ENCODE peak calls at places on chromosomes 3 and 15, in ten cellular contexts. T is stimulated activated CD8-positive, alpha-beta memory T cell treated with anti-CD3 and anti-CD28 coated beads, Interleukin-15, amount 100 ng/mL, for 24 hours; U is AG09309; C is NCI-H1417; Y is H1; B is NCI-H748 treated with DMSO at 0.1 percent for 48 hours; O is NCI-H2029 treated with DMSO at 0.1 percent for 48 hours; H is A549; K is neuronal stem cell; F is activated T-cell treated with anti-CD3 and anti-CD28 coated beads, Interleukin-2, amount 50 U/mL, for 72 hours. I is an unnamed sample.

GRCh38 chr3:63364909-63365308 is 86.8 kb downstream of the SYNPR start:
- DNase-seq in C (peak; percentile 45), Y (no peak), U (no peak), O (no peak), K (no peak), B (peak; percentile 12), H (peak; percentile 3), F (no peak), T (no peak), I (no peak)

GRCh38 chr3:114718897-114719208 is 425.0 kb downstream of the TIGIT start:
- DNase-seq in Y (no peak), H (no peak), K (no peak), F (no peak), C (no peak), U (no peak), O (no peak), B (no peak), T (no peak), I (no peak)

GRCh38 chr15:87722941-87723691 is 533.4 kb downstream of the NTRK3 start:
- DNase-seq in H (no peak), C (peak; percentile 86), T (no peak), O (peak; percentile 62), U (no peak), Y (no peak), K (no peak), B (no peak), F (no peak), I (no peak)

GRCh38 chr3:123447749-123448502 is 964 bp downstream of the ADCY5 start:
- DNase-seq in F (peak; percentile 74), H (no peak), O (no peak), Y (peak; percentile 87), K (peak; percentile 12), U (no peak), C (no peak), B (no peak), T (peak; percentile 30), I (peak; percentile 83)

GRCh38 chr3:111577798-111578685 is 17.1 kb downstream of the ZBED2 start:
- DNase-seq in C (peak; percentile 58), K (no peak), Y (no peak), H (peak; percentile 83), O (no peak), F (no peak), B (peak; percentile 20), T (no peak), U (peak; percentile 71), I (no peak)

GRCh38 chr3:149448331-149448831 is 26.1 kb upstream of the TM4SF4 start:
- DNase-seq in U (peak; percentile 54), T (no peak), C (no peak), O (no peak), K (no peak), B (no peak), H (no peak), F (no peak), Y (no peak), I (no peak)

GRCh38 chr3:124934577-124934976 is at the start of gene MUC13:
- DNase-seq in U (no peak), F (no peak), T (no peak), O (no peak), B (no peak), C (no peak), H (peak; percentile 14), K (no peak), Y (no peak), I (no peak)

GRCh38 chr3:86973440-86973839 is 17.5 kb downstream of the VGLL3 start:
- DNase-seq in U (no peak), F (no peak), Y (no peak), C (no peak), O (no peak), H (peak; percentile 41), T (no peak), K (no peak), B (no peak), I (no peak)

GRCh38 chr3:8424281-8424680 is 77.3 kb upstream of the LMCD1 start:
- DNase-seq in U (no peak), O (no peak), Y (no peak), H (no peak), C (no peak), T (no peak), F (no peak), K (no peak), B (no peak), I (no peak)

GRCh38 chr3:19799887-19800286 is 134.1 kb downstream of the EFHB start:
- DNase-seq in Y (no peak), K (no peak), H (no peak), T (no peak), O (no peak), B (no peak), U (no peak), C (no peak), F (no peak), I (no peak)

GRCh38 chr3:24100694-24101402 is 155.8 kb downstream of the NR1D2 start:
- DNase-seq in F (peak; percentile 2), O (no peak), C (no peak), H (peak; percentile 47), Y (no peak), B (no peak), K (no peak), T (no peak), U (no peak), I (no peak)

GRCh38 chr15:30675126-30675525 is 49.2 kb downstream of the ARHGAP11B start:
- DNase-seq in B (no peak), H (no peak), U (no peak), T (no peak), C (no peak), K (no peak), O (no peak), F (no peak), Y (no peak), I (no peak)

GRCh38 chr3:192261135-192261534 is 466.2 kb downstream of the FGF12 start:
- DNase-seq in U (no peak), B (no peak), F (no peak), C (no peak), K (no peak), O (no peak), H (no peak), Y (no peak), T (no peak), I (no peak)

GRCh38 chr3:12405432-12406272 is 78.6 kb upstream of the TSEN2 start:
- DNase-seq in H (peak; percentile 90), U (no peak), F (no peak), C (no peak), Y (no peak), O (no peak), B (no peak), K (no peak), T (no peak), I (peak; percentile 72)

GRCh38 chr3:58153371-58153770 is 57.4 kb downstream of the DNASE1L3 start:
- DNase-seq in K (no peak), O (no peak), U (no peak), B (no peak), C (no peak), Y (no peak), H (no peak), T (no peak), F (no peak), I (no peak)

GRCh38 chr3:154148541-154148940 is 27.4 kb downstream of the ARHGEF26 start:
- DNase-seq in Y (no peak), F (no peak), B (no peak), O (no peak), K (no peak), C (no peak), H (no peak), T (no peak), U (no peak), I (no peak)

GRCh38 chr3:45134758-45135521 is 11.2 kb downstream of the CDCP1 start:
- DNase-seq in T (no peak), B (no peak), F (no peak), Y (no peak), K (no peak), C (no peak), U (no peak), H (no peak), O (no peak), I (no peak)

GRCh38 chr3:160400631-160401150 is 1.2 kb downstream of the SMC4 start:
- DNase-seq in C (peak; percentile 74), B (no peak), H (no peak), K (no peak), O (no peak), T (peak; percentile 6), Y (peak; percentile 55), F (peak; percentile 44), U (no peak), I (peak; percentile 39)

GRCh38 chr3:115658337-115659181 is 35.2 kb downstream of the GAP43 start:
- DNase-seq in Y (peak; percentile 77), U (peak; percentile 34), C (peak; percentile 94), T (peak; percentile 34), O (peak; percentile 70), B (peak; percentile 68), H (peak; percentile 58), F (peak; percentile 84), K (peak; percentile 83), I (peak; percentile 80)

I was measured in K562.